ENCODE peak calls at places on chromosomes 12 and 14, in nine cellular contexts. U is mammary epithelial cell, Y is heart right ventricle, B is fibroblast of mammary gland, S is thoracic aorta, O is ovary, R is WERI-Rb-1, G is foreskin keratinocyte, E is glutamatergic neuron. Q is an unnamed sample.
A peak's percentile ranks its signal among the peaks of the same experiment; 100 is the strongest.

GRCh38 chr14:89401241-89401640 is 15.8 kb downstream of the FOXN3 start:
- DNase-seq in B (no peak), R (no peak), Y (no peak), S (no peak), G (no peak), U (no peak), E (no peak), O (no peak), Q (no peak)

GRCh38 chr12:115155665-115156645 is 472.0 kb upstream of the TBX3 start:
- DNase-seq in U (peak; percentile 100), O (no peak), B (peak; percentile 98), G (peak; percentile 100), S (no peak), R (no peak), E (no peak), Y (no peak), Q (peak; percentile 98)

GRCh38 chr12:42893802-42894201 is 304.3 kb upstream of the PRICKLE1 start:
- DNase-seq in G (no peak), S (no peak), E (no peak), R (no peak), B (no peak), U (peak; percentile 17), O (no peak), Y (no peak), Q (no peak)

GRCh38 chr12:117972341-117972740 is 3.6 kb upstream of the KSR2 start:
- DNase-seq in B (no peak), U (no peak), O (no peak), R (no peak), E (no peak), Y (no peak), G (no peak), S (no peak), Q (no peak)

GRCh38 chr14:53509227-53509822 is 356.2 kb upstream of the DDHD1 start:
- DNase-seq in G (peak; percentile 65), Y (peak; percentile 38), U (peak; percentile 77), B (peak; percentile 89), S (no peak), R (no peak), O (peak; percentile 63), E (peak; percentile 33), Q (peak; percentile 53)

GRCh38 chr14:34931206-34931605 is 51.6 kb upstream of the SRP54 start:
- DNase-seq in O (no peak), Y (no peak), G (peak; percentile 8), U (peak; percentile 8), B (peak; percentile 22), E (no peak), S (no peak), R (no peak), Q (no peak)

GRCh38 chr14:94481468-94482131 is 5.6 kb upstream of the SERPINA9 start:
- DNase-seq in E (no peak), O (no peak), S (no peak), U (peak; percentile 76), G (no peak), Y (no peak), B (peak; percentile 45), R (no peak), Q (peak; percentile 46)

GRCh38 chr14:56491299-56492285 is 88.0 kb upstream of the TMEM260 start:
- DNase-seq in Y (peak; percentile 25), O (peak; percentile 29), R (peak; percentile 88), U (peak; percentile 42), G (peak; percentile 15), S (no peak), E (peak; percentile 53), B (peak; percentile 56), Q (peak; percentile 34)

GRCh38 chr12:77578471-77579262 is 252.0 kb upstream of the NAV3 start:
- DNase-seq in E (no peak), B (peak; percentile 24), O (no peak), G (no peak), U (no peak), S (no peak), Y (no peak), R (no peak), Q (peak; percentile 38)

GRCh38 chr14:52834440-52834842 is 43.0 kb upstream of the GNPNAT1 start:
- DNase-seq in O (no peak), G (peak; percentile 66), U (peak; percentile 58), R (no peak), Y (no peak), S (no peak), E (no peak), B (peak; percentile 85), Q (peak; percentile 78)

GRCh38 chr14:23776296-23776695 is 140.1 kb downstream of the DHRS2 start:
- DNase-seq in U (no peak), O (no peak), Y (no peak), E (no peak), S (no peak), R (no peak), G (no peak), B (no peak), Q (no peak)

GRCh38 chr14:74049886-74050495 is 30.8 kb downstream of the BBOF1 start:
- DNase-seq in U (no peak), S (no peak), G (no peak), Y (no peak), E (no peak), B (peak; percentile 6), O (no peak), R (no peak), Q (peak; percentile 17)

GRCh38 chr12:108955225-108955835 is 65.5 kb downstream of the SVOP start:
- DNase-seq in R (peak; percentile 85), U (peak; percentile 71), B (peak; percentile 44), Y (peak; percentile 63), S (no peak), E (no peak), O (no peak), G (peak; percentile 84), Q (peak; percentile 31)

GRCh38 chr12:47988073-47989022 is 15.9 kb downstream of the COL2A1 start:
- DNase-seq in E (peak; percentile 44), Y (no peak), S (no peak), B (no peak), U (no peak), R (no peak), G (no peak), O (no peak), Q (peak; percentile 24)

GRCh38 chr14:72863216-72864006 is 30.5 kb downstream of the DPF3 start:
- DNase-seq in G (no peak), S (no peak), E (no peak), O (no peak), U (no peak), B (peak; percentile 47), Y (no peak), R (no peak), Q (peak; percentile 56)
- TF ChIP-seq CTCF in G (no peak), S (no peak), E (no peak), O (no peak), U (no peak), B (no peak), Y (no peak), R (no peak), Q (peak; percentile 12)

GRCh38 chr14:101276309-101277091 is 284.8 kb upstream of the DIO3 start:
- DNase-seq in S (no peak), B (no peak), U (no peak), R (no peak), E (no peak), G (no peak), Y (no peak), O (no peak), Q (no peak)

GRCh38 chr14:101284711-101285110 is 276.6 kb upstream of the DIO3 start:
- DNase-seq in G (no peak), U (no peak), B (no peak), R (no peak), S (no peak), Y (no peak), E (no peak), O (no peak), Q (no peak)

GRCh38 chr14:101286271-101287018 is 274.9 kb upstream of the DIO3 start:
- DNase-seq in R (no peak), O (peak; percentile 49), Y (no peak), U (no peak), S (no peak), G (no peak), E (no peak), B (no peak), Q (no peak)

GRCh38 chr14:101282418-101282817 is 278.9 kb upstream of the DIO3 start:
- DNase-seq in R (no peak), Y (no peak), U (no peak), O (no peak), B (no peak), E (no peak), G (no peak), S (no peak), Q (no peak)
- TF ChIP-seq CTCF in R (no peak), Y (no peak), U (no peak), O (no peak), B (no peak), E (no peak), G (no peak), S (no peak), Q (no peak)

DNA sequence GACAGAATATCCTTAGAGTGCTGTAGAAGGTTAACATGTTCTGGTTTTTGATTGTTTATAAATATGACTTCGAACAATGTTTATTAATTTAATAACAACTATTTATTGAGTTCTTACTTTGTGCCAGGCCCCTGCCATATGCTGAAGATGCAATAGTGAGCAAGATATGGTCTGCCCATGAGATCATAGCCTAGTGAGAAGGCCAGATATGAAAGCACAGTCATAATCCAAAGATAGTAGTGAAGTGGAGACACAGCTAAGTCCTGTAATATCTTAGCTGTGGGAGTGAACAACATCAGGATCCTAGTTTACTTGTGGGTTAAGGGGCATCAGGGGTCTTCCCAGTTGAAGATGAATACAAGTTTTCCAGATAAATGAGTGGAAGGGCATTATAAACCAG is 189.4 kb upstream of the FBXO33 start:
- DNase-seq in Y (no peak), S (no peak), B (no peak), O (no peak), E (no peak), G (no peak), U (no peak), R (no peak), Q (no peak)
- TF ChIP-seq CTCF in Y (no peak), S (no peak), B (no peak), O (no peak), E (no peak), G (no peak), U (no peak), R (no peak), Q (no peak)

DNA sequence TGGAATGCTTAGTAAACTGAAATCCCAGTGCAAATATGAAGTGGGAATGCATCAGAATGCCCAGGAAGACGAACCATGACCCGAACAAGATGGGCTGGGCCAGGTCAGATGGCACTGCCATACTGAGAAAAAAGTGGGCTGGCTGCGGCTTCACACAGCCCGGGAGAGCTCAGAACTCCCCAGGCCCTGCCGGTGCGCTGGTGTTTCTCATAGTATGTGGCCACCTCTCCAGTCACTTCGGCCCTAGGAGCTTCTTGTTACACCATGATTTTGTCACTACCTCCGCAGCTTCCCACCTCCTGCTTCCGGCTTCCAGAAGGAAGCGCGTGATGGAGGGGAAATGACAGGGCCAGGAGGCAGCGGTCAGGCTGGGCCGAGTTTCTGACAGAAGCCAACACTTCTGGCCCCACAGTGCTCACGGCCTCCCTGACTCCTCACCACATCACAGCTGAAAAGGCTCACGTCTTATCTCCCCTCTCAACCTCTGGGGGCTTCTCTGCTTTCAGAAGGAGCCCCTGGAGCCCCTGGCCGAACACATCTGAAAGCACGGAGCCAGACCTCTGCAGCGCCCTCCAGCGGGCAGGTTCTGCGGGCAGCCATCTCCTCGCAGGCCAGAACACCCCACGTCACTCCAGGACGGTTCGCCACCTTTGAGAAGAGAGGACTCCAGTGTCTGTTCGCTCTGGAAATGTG is 30.7 kb downstream of the DAD1 start:
- DNase-seq in U (no peak), R (no peak), Y (no peak), G (no peak), O (no peak), E (peak; percentile 41), S (no peak), B (no peak), Q (no peak)
- TF ChIP-seq CTCF in U (peak; percentile 18), R (peak; percentile 30), Y (peak; percentile 13), G (peak; percentile 36), O (no peak), E (no peak), S (no peak), B (no peak), Q (peak; percentile 12)

GRCh38 chr12:75511116-75512048 is at the start of gene KRR1:
- DNase-seq in S (peak; percentile 76), U (peak; percentile 98), G (peak; percentile 95), B (peak; percentile 99), R (peak; percentile 94), E (peak; percentile 81), O (peak; percentile 89), Y (peak; percentile 95), Q (peak; percentile 99)
- TF ChIP-seq CTCF in S (no peak), U (no peak), G (no peak), B (no peak), R (no peak), E (no peak), O (peak; percentile 10), Y (no peak), Q (no peak)